ENCODE peak calls at places on chromosome 16, in five cellular contexts. Q, T, B, N and M are unnamed samples.
A peak's percentile ranks its signal among the peaks of the same experiment; 100 is the strongest.

GRCh38 chr16:27583634-27584033 is 33.7 kb downstream of the KATNIP start:
- DNase-seq in Q (no peak), T (no peak), B (no peak), N (no peak), M (no peak)

GRCh38 chr16:12496866-12497265 is 306.8 kb downstream of the CPPED1 start:
- DNase-seq in Q (no peak), T (no peak), B (no peak), N (no peak), M (no peak)

GRCh38 chr16:1261131-1261917 is 5.5 kb downstream of the TPSD1 start:
- DNase-seq in Q (no peak), T (no peak), B (no peak), N (no peak), M (no peak)

GRCh38 chr16:50265260-50265659 is 1.1 kb upstream of the ADCY7 start:
- DNase-seq in Q (peak; percentile 78), T (no peak), B (no peak), N (no peak), M (no peak)

GRCh38 chr16:67563708-67564468 is 1.6 kb downstream of the CTCF start:
- DNase-seq in Q (peak; percentile 39), T (no peak), B (no peak), N (no peak), M (no peak)

GRCh38 chr16:87702325-87702811 is 63.4 kb downstream of the KLHDC4 start:
- DNase-seq in Q (no peak), T (no peak), B (peak; percentile 5), N (peak; percentile 85), M (no peak)

GRCh38 chr16:85363881-85364280 is 249.2 kb upstream of the GSE1 start:
- DNase-seq in Q (no peak), T (no peak), B (no peak), N (no peak), M (no peak)

GRCh38 chr16:67546761-67547422 is 15.4 kb upstream of the CTCF start:
- DNase-seq in Q (peak; percentile 34), T (peak; percentile 18), B (peak; percentile 62), N (peak; percentile 80), M (no peak)

GRCh38 chr16:68395167-68395786 is 53.0 kb downstream of the SMPD3 start:
- DNase-seq in Q (no peak), T (no peak), B (no peak), N (no peak), M (no peak)

GRCh38 chr16:89269805-89270665 is 52.5 kb downstream of the ZNF778 start:
- DNase-seq in Q (no peak), T (no peak), B (no peak), N (no peak), M (no peak)

GRCh38 chr16:10151718-10152117 is 30.5 kb downstream of the GRIN2A start:
- DNase-seq in Q (no peak), T (no peak), B (no peak), N (no peak), M (no peak)

GRCh38 chr16:30844671-30845449 is 49.0 kb downstream of the BCL7C start:
- DNase-seq in Q (peak; percentile 66), T (no peak), B (peak; percentile 50), N (peak; percentile 90), M (peak; percentile 78)

GRCh38 chr16:3413730-3414379 is 12.8 kb downstream of the ZNF174 start:
- DNase-seq in Q (no peak), T (no peak), B (no peak), N (no peak), M (no peak)

GRCh38 chr16:74577882-74578366 is 29.0 kb downstream of the GLG1 start:
- DNase-seq in Q (no peak), T (no peak), B (no peak), N (peak; percentile 31), M (no peak)

GRCh38 chr16:16025214-16025968 is 76.0 kb downstream of the ABCC1 start:
- DNase-seq in Q (no peak), T (no peak), B (peak; percentile 10), N (peak; percentile 80), M (no peak)

GRCh38 chr16:30351586-30352419 is 3.3 kb downstream of the CD2BP2 start:
- DNase-seq in Q (no peak), T (peak; percentile 81), B (no peak), N (no peak), M (no peak)